ENCODE peak calls at places on chromosomes 11 and 22, in seven cellular contexts. X, O, H, Y, K, V and M are unnamed samples.

GRCh38 chr22:32920032-32920628 is 118.6 kb downstream of the TIMP3 start:
- DNase-seq in X (peak), O (no peak), H (no peak), Y (no peak), K (no peak), V (no peak), M (no peak)

GRCh38 chr11:31943056-31943780 is 132.1 kb upstream of the PAX6 start:
- DNase-seq in X (no peak), O (no peak), H (no peak), Y (no peak), K (no peak), V (no peak), M (no peak)

GRCh38 chr11:110712643-110713468 is 619 bp upstream of the ARHGAP20 start:
- DNase-seq in X (peak), O (no peak), H (no peak), Y (no peak), K (no peak), V (no peak), M (peak)

GRCh38 chr11:46294365-46295309 is 17.2 kb downstream of the CREB3L1 start:
- DNase-seq in X (no peak), O (no peak), H (peak), Y (no peak), K (no peak), V (no peak), M (peak)

GRCh38 chr11:1500466-1501420 is 14.2 kb upstream of the MOB2 start:
- DNase-seq in X (no peak), O (no peak), H (no peak), Y (no peak), K (no peak), V (no peak), M (no peak)

GRCh38 chr11:64717268-64717578 is 5.8 kb downstream of the NRXN2 start:
- DNase-seq in X (no peak), O (no peak), H (no peak), Y (no peak), K (no peak), V (no peak), M (no peak)

GRCh38 chr11:114031599-114032320 is 27.8 kb upstream of the ZBTB16 start:
- DNase-seq in X (no peak), O (no peak), H (peak), Y (no peak), K (no peak), V (no peak), M (no peak)

GRCh38 chr22:39130892-39131855 is 21.3 kb downstream of the CBX7 start:
- DNase-seq in X (no peak), O (no peak), H (no peak), Y (peak), K (no peak), V (no peak), M (peak)

GRCh38 chr11:110161061-110161460 is 67.9 kb downstream of the ZC3H12C start:
- DNase-seq in X (no peak), O (no peak), H (no peak), Y (no peak), K (no peak), V (no peak), M (no peak)

GRCh38 chr11:110903830-110904229 is 191.6 kb upstream of the ARHGAP20 start:
- DNase-seq in X (no peak), O (no peak), H (peak), Y (no peak), K (no peak), V (no peak), M (no peak)

GRCh38 chr11:125079151-125079877 is 16.2 kb downstream of the SLC37A2 start:
- DNase-seq in X (no peak), O (no peak), H (no peak), Y (no peak), K (no peak), V (no peak), M (no peak)

GRCh38 chr22:46318576-46318975 is 16.9 kb upstream of the TRMU start:
- DNase-seq in X (no peak), O (no peak), H (no peak), Y (no peak), K (no peak), V (no peak), M (no peak)

GRCh38 chr22:28171135-28171534 is 252.1 kb upstream of the PITPNB start:
- DNase-seq in X (no peak), O (no peak), H (no peak), Y (no peak), K (no peak), V (no peak), M (peak)

GRCh38 chr11:125701858-125702621 is 21.4 kb upstream of the ACRV1 start:
- DNase-seq in X (no peak), O (no peak), H (no peak), Y (no peak), K (no peak), V (no peak), M (no peak)

GRCh38 chr11:695606-696381 is at the start of gene TMEM80:
- DNase-seq in X (peak), O (peak), H (peak), Y (peak), K (peak), V (peak), M (peak)

GRCh38 chr11:30346068-30346688 is 23.3 kb downstream of the ARL14EP start:
- DNase-seq in X (peak), O (peak), H (peak), Y (peak), K (no peak), V (no peak), M (peak)

GRCh38 chr11:32219320-32219719 is 128.4 kb downstream of the RCN1 start:
- DNase-seq in X (no peak), O (no peak), H (no peak), Y (no peak), K (no peak), V (no peak), M (no peak)

GRCh38 chr11:106608677-106609076 is 409.6 kb downstream of the GUCY1A2 start:
- DNase-seq in X (no peak), O (peak), H (peak), Y (no peak), K (no peak), V (no peak), M (peak)

GRCh38 chr11:17986007-17986710 is 26.7 kb downstream of the SERGEF start:
- DNase-seq in X (no peak), O (peak), H (peak), Y (no peak), K (no peak), V (no peak), M (peak)

GRCh38 chr11:4551346-4551979 is 6.5 kb downstream of the OR52M1 start:
- DNase-seq in X (peak), O (no peak), H (peak), Y (peak), K (no peak), V (no peak), M (peak)

GRCh38 chr22:36369922-36370781 is 17.6 kb downstream of the MYH9 start:
- DNase-seq in X (peak), O (no peak), H (no peak), Y (peak), K (no peak), V (no peak), M (peak)